ENCODE peak calls at places on chromosomes 4 and X, in seven cellular contexts. One of them, this sample, is unnamed.

GRCh38 chrX:115889121-115889890 is 281.2 kb upstream of the AGTR2 start:
- DNase-seq in NB4: no peak
- DNase-seq in PC-3: no peak
- DNase-seq in BJ: no peak
- DNase-seq in cardiac fibroblast: no peak
- DNase-seq in GM23338: no peak
- DNase-seq in fibroblast of pulmonary artery: no peak
- DNase-seq in this sample: no peak

GRCh38 chr4:121307441-121308327 is 73.1 kb downstream of the QRFPR start:
- DNase-seq in NB4: peak
- DNase-seq in PC-3: peak
- DNase-seq in BJ: peak
- DNase-seq in cardiac fibroblast: peak
- DNase-seq in GM23338: peak
- DNase-seq in fibroblast of pulmonary artery: peak
- DNase-seq in this sample: peak

GRCh38 chr4:40621229-40621591 is 8.5 kb downstream of the RBM47 start:
- DNase-seq in NB4: no peak
- DNase-seq in PC-3: no peak
- DNase-seq in BJ: no peak
- DNase-seq in cardiac fibroblast: no peak
- DNase-seq in GM23338: no peak
- DNase-seq in fibroblast of pulmonary artery: no peak
- DNase-seq in this sample: peak

GRCh38 chr4:148026022-148026421 is 294.1 kb downstream of the ARHGAP10 start:
- DNase-seq in NB4: no peak
- DNase-seq in PC-3: no peak
- DNase-seq in BJ: peak
- DNase-seq in cardiac fibroblast: peak
- DNase-seq in GM23338: no peak
- DNase-seq in fibroblast of pulmonary artery: peak
- DNase-seq in this sample: no peak

GRCh38 chr4:147370473-147370872 is 110.4 kb upstream of the EDNRA start:
- DNase-seq in NB4: no peak
- DNase-seq in PC-3: peak
- DNase-seq in BJ: no peak
- DNase-seq in cardiac fibroblast: peak
- DNase-seq in GM23338: no peak
- DNase-seq in fibroblast of pulmonary artery: peak
- DNase-seq in this sample: no peak

GRCh38 chrX:29662759-29663503 is 552.4 kb upstream of the MAGEB2 start:
- DNase-seq in NB4: peak
- DNase-seq in PC-3: peak
- DNase-seq in BJ: peak
- DNase-seq in cardiac fibroblast: peak
- DNase-seq in GM23338: no peak
- DNase-seq in fibroblast of pulmonary artery: peak
- DNase-seq in this sample: peak

GRCh38 chr4:77636902-77637301 is 31.3 kb downstream of the CXCL13 start:
- DNase-seq in NB4: peak
- DNase-seq in PC-3: peak
- DNase-seq in BJ: peak
- DNase-seq in cardiac fibroblast: peak
- DNase-seq in GM23338: no peak
- DNase-seq in fibroblast of pulmonary artery: peak
- DNase-seq in this sample: no peak

GRCh38 chrX:39729834-39730670 is 367.7 kb downstream of the BCOR start:
- DNase-seq in NB4: peak
- DNase-seq in PC-3: no peak
- DNase-seq in BJ: no peak
- DNase-seq in cardiac fibroblast: no peak
- DNase-seq in GM23338: peak
- DNase-seq in fibroblast of pulmonary artery: no peak
- DNase-seq in this sample: no peak

GRCh38 chr4:112058433-112058832 is 86.8 kb upstream of the FAM241A start:
- DNase-seq in NB4: no peak
- DNase-seq in PC-3: no peak
- DNase-seq in BJ: no peak
- DNase-seq in cardiac fibroblast: no peak
- DNase-seq in GM23338: no peak
- DNase-seq in fibroblast of pulmonary artery: no peak
- DNase-seq in this sample: no peak

GRCh38 chr4:159052315-159052714 is 50.6 kb upstream of the RAPGEF2 start:
- DNase-seq in NB4: no peak
- DNase-seq in PC-3: no peak
- DNase-seq in BJ: no peak
- DNase-seq in cardiac fibroblast: no peak
- DNase-seq in GM23338: no peak
- DNase-seq in fibroblast of pulmonary artery: no peak
- DNase-seq in this sample: peak

DNA sequence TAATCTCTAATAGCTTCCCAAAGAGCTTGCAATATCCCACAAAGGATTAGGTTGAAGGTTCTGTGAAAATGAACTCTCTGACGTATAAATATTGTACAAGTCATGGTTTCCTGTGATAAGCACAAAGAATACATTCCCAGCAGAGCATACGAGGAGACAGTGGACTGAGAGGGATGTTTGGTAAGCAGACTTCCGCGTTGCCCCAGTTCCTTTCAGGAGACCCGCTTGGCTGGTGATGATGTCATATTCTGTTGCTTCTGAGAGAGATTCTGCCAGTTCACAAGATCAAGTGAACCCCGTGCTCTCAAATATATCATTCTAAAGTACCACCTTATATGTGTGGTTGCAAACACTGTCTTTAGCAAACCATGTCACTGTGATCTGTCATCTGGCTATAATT is 323.9 kb upstream of the CASK start:
- DNase-seq in NB4: no peak
- DNase-seq in PC-3: no peak
- DNase-seq in BJ: no peak
- DNase-seq in cardiac fibroblast: peak
- DNase-seq in GM23338: no peak
- DNase-seq in fibroblast of pulmonary artery: peak
- DNase-seq in this sample: peak
- H3K4me3 ChIP-seq in NB4: no peak
- H3K4me3 ChIP-seq in PC-3: peak
- H3K4me3 ChIP-seq in BJ: no peak
- H3K4me3 ChIP-seq in cardiac fibroblast: peak
- H3K4me3 ChIP-seq in GM23338: no peak
- H3K4me3 ChIP-seq in fibroblast of pulmonary artery: peak
- H3K4me3 ChIP-seq in this sample: no peak

DNA sequence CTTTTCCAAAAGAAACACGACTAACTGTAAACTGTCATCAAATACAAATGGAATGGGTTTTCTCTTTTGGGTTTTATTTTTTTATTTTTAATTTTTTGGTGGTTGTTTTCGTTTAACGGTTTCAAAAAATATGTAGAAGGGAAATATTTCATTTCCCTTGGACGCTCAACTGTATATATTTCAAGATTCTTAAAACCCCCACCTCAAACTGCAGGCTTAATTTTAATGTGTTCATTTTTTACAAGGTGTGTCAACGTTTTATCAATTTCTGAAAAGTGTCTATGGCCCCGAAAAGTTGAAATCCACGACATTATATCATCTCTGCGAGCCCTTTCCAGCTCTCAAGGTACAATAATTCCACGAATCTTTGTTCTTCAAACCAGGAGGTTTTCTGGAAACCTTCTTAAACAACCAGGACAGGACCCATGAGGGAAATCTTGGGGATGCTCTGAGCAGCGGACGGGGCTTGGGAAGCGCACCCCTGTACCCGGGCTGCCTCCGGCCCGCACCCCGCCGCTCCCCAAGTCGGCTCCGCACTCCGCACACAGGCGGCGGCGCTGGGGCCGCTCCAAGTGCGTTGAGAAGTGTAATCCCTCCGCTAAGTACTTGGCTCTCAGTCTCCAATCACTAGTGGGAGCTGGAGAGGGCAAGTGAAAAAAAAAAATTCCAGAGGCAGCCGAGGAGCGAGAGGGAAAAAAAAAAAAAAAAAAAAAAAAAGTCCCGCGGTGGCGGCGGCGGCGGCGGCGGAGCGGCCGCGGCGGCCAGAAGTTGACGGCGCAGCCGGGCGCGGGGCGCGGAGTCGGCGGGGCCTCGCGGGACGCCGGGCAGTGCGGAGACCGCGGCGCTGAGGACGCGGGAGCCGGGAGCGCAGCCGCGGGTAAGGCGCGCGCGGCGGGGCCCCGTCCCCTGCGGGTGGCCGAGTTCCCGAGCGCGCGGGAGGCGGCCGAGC is at the start of gene BMPR1B:
- DNase-seq in NB4: no peak
- DNase-seq in PC-3: peak
- DNase-seq in BJ: no peak
- DNase-seq in cardiac fibroblast: peak
- DNase-seq in GM23338: peak
- DNase-seq in fibroblast of pulmonary artery: peak
- DNase-seq in this sample: no peak
- TF ChIP-seq CTCF in NB4: no peak
- TF ChIP-seq CTCF in PC-3: no peak
- TF ChIP-seq CTCF in BJ: peak
- TF ChIP-seq CTCF in cardiac fibroblast: no peak
- TF ChIP-seq CTCF in GM23338: no peak
- TF ChIP-seq CTCF in fibroblast of pulmonary artery: no peak
- TF ChIP-seq CTCF in this sample: no peak

GRCh38 chr4:150581611-150582010 is 340 bp upstream of the MAB21L2 start:
- DNase-seq in NB4: no peak
- DNase-seq in PC-3: no peak
- DNase-seq in BJ: no peak
- DNase-seq in cardiac fibroblast: peak
- DNase-seq in GM23338: peak
- DNase-seq in fibroblast of pulmonary artery: peak
- DNase-seq in this sample: no peak
- H3K4me3 ChIP-seq in NB4: no peak
- H3K4me3 ChIP-seq in PC-3: no peak
- H3K4me3 ChIP-seq in BJ: no peak
- H3K4me3 ChIP-seq in cardiac fibroblast: peak
- H3K4me3 ChIP-seq in GM23338: peak
- H3K4me3 ChIP-seq in fibroblast of pulmonary artery: peak
- H3K4me3 ChIP-seq in this sample: no peak

GRCh38 chr4:184235526-184235925 is 17.9 kb upstream of the ENPP6 start:
- DNase-seq in NB4: no peak
- DNase-seq in PC-3: no peak
- DNase-seq in BJ: no peak
- DNase-seq in cardiac fibroblast: no peak
- DNase-seq in GM23338: no peak
- DNase-seq in fibroblast of pulmonary artery: no peak
- DNase-seq in this sample: no peak

GRCh38 chr4:184232975-184233374 is 15.3 kb upstream of the ENPP6 start:
- DNase-seq in NB4: no peak
- DNase-seq in PC-3: no peak
- DNase-seq in BJ: no peak
- DNase-seq in cardiac fibroblast: no peak
- DNase-seq in GM23338: no peak
- DNase-seq in fibroblast of pulmonary artery: no peak
- DNase-seq in this sample: no peak

GRCh38 chr4:184234155-184234554 is 16.5 kb upstream of the ENPP6 start:
- DNase-seq in NB4: no peak
- DNase-seq in PC-3: no peak
- DNase-seq in BJ: no peak
- DNase-seq in cardiac fibroblast: no peak
- DNase-seq in GM23338: no peak
- DNase-seq in fibroblast of pulmonary artery: no peak
- DNase-seq in this sample: no peak

GRCh38 chr4:184238072-184238743 is 20.5 kb upstream of the ENPP6 start:
- DNase-seq in NB4: no peak
- DNase-seq in PC-3: no peak
- DNase-seq in BJ: no peak
- DNase-seq in cardiac fibroblast: no peak
- DNase-seq in GM23338: no peak
- DNase-seq in fibroblast of pulmonary artery: no peak
- DNase-seq in this sample: no peak

GRCh38 chr4:184237612-184238011 is 19.9 kb upstream of the ENPP6 start:
- DNase-seq in NB4: no peak
- DNase-seq in PC-3: no peak
- DNase-seq in BJ: no peak
- DNase-seq in cardiac fibroblast: no peak
- DNase-seq in GM23338: no peak
- DNase-seq in fibroblast of pulmonary artery: no peak
- DNase-seq in this sample: no peak
- TF ChIP-seq CTCF in NB4: no peak
- TF ChIP-seq CTCF in PC-3: no peak
- TF ChIP-seq CTCF in BJ: no peak
- TF ChIP-seq CTCF in cardiac fibroblast: no peak
- TF ChIP-seq CTCF in GM23338: no peak
- TF ChIP-seq CTCF in fibroblast of pulmonary artery: no peak
- TF ChIP-seq CTCF in this sample: no peak